ENCODE peak calls at places on chromosomes 16 and 17, in six cellular contexts. H, M, F, U, P and I are unnamed samples.

GRCh38 chr17:44284024-44284400 is 16.1 kb upstream of the SLC4A1 start:
- DNase-seq in M (no peak), H (no peak), U (no peak), F (no peak), P (no peak), I (no peak)

GRCh38 chr16:27690604-27691003 is 140.7 kb downstream of the KATNIP start:
- DNase-seq in F (no peak), P (no peak), U (no peak), M (peak; percentile 21), H (no peak), I (no peak)

GRCh38 chr17:40854175-40854814 is 12.7 kb downstream of the KRT12 start:
- DNase-seq in F (no peak), U (no peak), H (no peak), P (no peak), M (peak; percentile 71), I (no peak)

GRCh38 chr16:17084134-17084533 is 386.6 kb downstream of the XYLT1 start:
- DNase-seq in F (no peak), H (no peak), U (no peak), P (no peak), M (no peak), I (no peak)

GRCh38 chr17:32503251-32504165 is 16.7 kb downstream of the CDK5R1 start:
- DNase-seq in H (no peak), P (no peak), F (no peak), U (peak; percentile 98), M (no peak), I (peak; percentile 81)

GRCh38 chr17:65049085-65049756 is 7.3 kb downstream of the GNA13 start:
- DNase-seq in M (no peak), F (no peak), U (no peak), P (no peak), H (no peak), I (no peak)

GRCh38 chr16:31179153-31179746 is 689 bp upstream of the FUS start:
- DNase-seq in U (no peak), M (no peak), P (no peak), F (no peak), H (no peak), I (no peak)

GRCh38 chr16:2056077-2056476 is 8.3 kb downstream of the TSC2 start:
- DNase-seq in F (no peak), M (no peak), H (no peak), P (no peak), U (no peak), I (no peak)

GRCh38 chr17:29116652-29117439 is 63.4 kb downstream of the MYO18A start:
- DNase-seq in U (peak; percentile 5), H (peak; percentile 87), F (peak; percentile 54), P (peak; percentile 82), M (no peak), I (peak; percentile 95)

GRCh38 chr16:17160285-17160854 is 310.4 kb downstream of the XYLT1 start:
- DNase-seq in U (no peak), F (no peak), H (no peak), P (no peak), M (no peak), I (no peak)

GRCh38 chr16:5450435-5451104 is 353.0 kb upstream of the EEF2KMT start:
- DNase-seq in M (no peak), H (no peak), F (no peak), U (no peak), P (no peak), I (no peak)

GRCh38 chr17:57916925-57917858 is 38.0 kb downstream of the CUEDC1 start:
- DNase-seq in M (peak; percentile 48), H (no peak), F (no peak), U (no peak), P (no peak), I (no peak)

GRCh38 chr17:37422971-37423625 is 16.4 kb downstream of the TADA2A start:
- DNase-seq in U (no peak), M (no peak), F (no peak), H (no peak), P (no peak), I (no peak)

GRCh38 chr16:52068447-52069074 is 478.4 kb downstream of the TOX3 start:
- DNase-seq in U (no peak), M (no peak), H (no peak), P (peak; percentile 35), F (peak; percentile 36), I (no peak)

GRCh38 chr16:13873835-13874438 is 46.0 kb upstream of the ERCC4 start:
- DNase-seq in F (no peak), P (no peak), M (peak; percentile 28), U (no peak), H (no peak), I (no peak)

GRCh38 chr16:1323296-1324239 is 9.9 kb upstream of the BAIAP3 start:
- DNase-seq in P (no peak), H (no peak), U (no peak), F (peak; percentile 35), M (no peak), I (no peak)

GRCh38 chr17:17853811-17854527 is 17.2 kb upstream of the SREBF1 start:
- DNase-seq in M (no peak), P (no peak), U (no peak), F (no peak), H (no peak), I (no peak)

GRCh38 chr16:1793578-1794220 is at the start of gene IGFALS:
- DNase-seq in U (no peak), P (peak; percentile 73), M (no peak), H (no peak), F (peak; percentile 4), I (no peak)

GRCh38 chr17:67482784-67483183 is 105.7 kb downstream of the PITPNC1 start:
- DNase-seq in M (no peak), F (no peak), U (no peak), P (no peak), H (no peak), I (no peak)

GRCh38 chr17:19652595-19652994 is 4.0 kb downstream of the ALDH3A2 start:
- DNase-seq in F (peak; percentile 82), H (no peak), P (peak; percentile 37), M (no peak), U (no peak), I (no peak)

GRCh38 chr17:82291582-82292250 is 18.2 kb upstream of the CSNK1D start:
- DNase-seq in H (no peak), U (no peak), F (no peak), M (no peak), P (no peak), I (no peak)
- TF ChIP-seq POLR2A in H (no peak), U (no peak), F (no peak), M (no peak), P (no peak), I (no peak)

GRCh38 chr17:38702166-38702899 is 2.7 kb upstream of the MLLT6 start:
- DNase-seq in P (peak; percentile 89), H (peak; percentile 92), F (peak; percentile 85), U (no peak), M (peak; percentile 73), I (peak; percentile 96)

GRCh38 chr17:38702900-38703741 is 2.0 kb upstream of the MLLT6 start:
- DNase-seq in U (no peak), F (peak; percentile 15), H (no peak), P (peak; percentile 39), M (no peak), I (peak; percentile 91)

GRCh38 chr17:38703742-38704644 is 1.1 kb upstream of the MLLT6 start:
- DNase-seq in M (peak; percentile 81), P (peak; percentile 95), H (peak; percentile 90), U (no peak), F (peak; percentile 91), I (peak; percentile 95)

GRCh38 chr17:38704645-38705522 is at the start of gene MLLT6:
- DNase-seq in P (peak; percentile 82), F (peak; percentile 72), H (peak; percentile 91), U (no peak), M (no peak), I (peak; percentile 95)

GRCh38 chr17:38701504-38702165 is 3.4 kb upstream of the MLLT6 start:
- DNase-seq in U (peak; percentile 86), H (no peak), P (no peak), M (no peak), F (no peak), I (no peak)
- TF ChIP-seq POLR2AphosphoS5 in U (peak; percentile 81), H (no peak), P (peak; percentile 53), M (no peak), F (no peak), I (no peak)

DNA sequence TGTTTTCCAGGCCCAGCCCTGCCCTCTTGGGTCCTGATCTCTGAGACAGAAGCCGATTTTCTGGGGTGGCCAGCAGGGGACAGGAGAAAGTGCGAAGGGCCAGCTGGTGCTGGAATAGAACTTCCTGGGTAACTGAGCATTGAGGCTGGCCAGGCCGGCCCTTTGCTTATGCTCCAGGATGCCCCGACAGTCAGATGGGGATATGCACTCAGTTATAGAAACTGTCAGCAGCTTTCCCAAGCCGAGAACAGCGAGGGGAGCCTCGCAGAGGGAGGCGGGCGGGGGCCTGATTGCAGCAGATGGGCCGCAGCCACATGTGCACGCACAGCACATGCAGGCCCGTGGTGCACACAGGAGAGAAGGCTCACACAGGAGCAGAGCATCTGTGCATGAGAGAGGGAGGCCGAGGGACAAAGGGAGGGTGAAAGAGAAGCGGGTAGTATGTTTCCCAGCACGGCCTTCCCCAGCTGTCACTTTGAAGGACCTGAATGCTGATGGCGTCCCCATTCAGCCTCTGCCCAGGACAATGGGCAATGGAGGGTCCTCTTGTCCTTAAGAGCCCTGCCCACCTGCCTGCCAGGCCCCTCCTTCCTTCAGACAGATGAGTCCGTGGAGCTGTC is 565 bp downstream of the BTBD17 start:
- DNase-seq in H (no peak), P (no peak), U (no peak), F (no peak), M (no peak), I (no peak)
- H3K27me3 ChIP-seq in H (peaks cover 58% of the 10 kb centered on the region), P (peaks cover 16% of the 10 kb centered on the region), U (peaks cover 5% of the 10 kb centered on the region), F (peaks cover 17% of the 10 kb centered on the region), M (no peaks in the 10 kb centered on the region), I (peaks cover 15% of the 10 kb centered on the region)

DNA sequence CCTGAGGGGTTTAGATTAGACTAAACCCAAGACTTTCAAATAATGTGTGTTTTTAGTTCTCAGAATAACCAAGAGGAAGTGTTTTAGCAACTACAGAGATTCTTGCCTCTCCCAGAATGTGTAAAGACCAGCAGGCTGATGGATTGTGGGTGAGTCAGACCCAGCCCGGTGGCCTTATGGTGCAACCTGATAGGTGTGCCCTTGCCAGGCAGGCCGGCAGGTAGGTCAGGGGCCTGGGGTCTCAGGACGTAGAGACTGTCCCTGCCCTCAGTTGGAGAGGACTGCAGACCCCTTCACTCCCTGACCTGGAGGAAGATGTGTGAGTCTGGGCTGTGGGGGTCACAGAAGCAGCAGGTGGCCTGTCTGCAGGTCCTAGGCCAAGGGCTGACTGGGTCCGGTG is 47.2 kb upstream of the ACSF3 start:
- DNase-seq in U (no peak), P (no peak), F (no peak), M (no peak), H (peak; percentile 3), I (peak; percentile 32)
- TF ChIP-seq POLR2A in U (no peak), P (no peak), F (no peak), M (no peak), H (no peak), I (no peak)